ENCODE peak calls at places on chromosomes 13 and 19, in ten cellular contexts. One of them, this sample, is unnamed. For H3K27me3, the result is how much of the 10 kb centered on the place peaks cover.

GRCh38 chr13:68428292-68428691 is 1198.2 kb upstream of the PCDH9 start:
- DNase-seq in IMR-90: no peak
- DNase-seq in foreskin keratinocyte: no peak
- DNase-seq in neural progenitor cell: no peak
- DNase-seq in tibial nerve: no peak
- DNase-seq in colonic mucosa: no peak
- DNase-seq in right lobe of liver: no peak
- DNase-seq in ovary: no peak
- DNase-seq in CD4-positive, alpha-beta T cell: no peak
- DNase-seq in adrenal gland: no peak
- DNase-seq in this sample: no peak

GRCh38 chr13:25807562-25807961 is 244.3 kb downstream of the SHISA2 start:
- DNase-seq in ovary: no peak
- DNase-seq in neural progenitor cell: no peak
- DNase-seq in CD4-positive, alpha-beta T cell: no peak
- DNase-seq in foreskin keratinocyte: no peak
- DNase-seq in tibial nerve: no peak
- DNase-seq in colonic mucosa: no peak
- DNase-seq in IMR-90: no peak
- DNase-seq in right lobe of liver: no peak
- DNase-seq in adrenal gland: no peak
- DNase-seq in this sample: no peak

GRCh38 chr19:8423821-8424223 is 10.7 kb downstream of the MARCHF2 start:
- DNase-seq in tibial nerve: peak
- DNase-seq in colonic mucosa: peak
- DNase-seq in ovary: peak
- DNase-seq in CD4-positive, alpha-beta T cell: no peak
- DNase-seq in foreskin keratinocyte: peak
- DNase-seq in neural progenitor cell: no peak
- DNase-seq in IMR-90: peak
- DNase-seq in adrenal gland: peak
- DNase-seq in right lobe of liver: peak
- DNase-seq in this sample: peak

GRCh38 chr19:15399234-15399515 is 19.6 kb upstream of the AKAP8 start:
- DNase-seq in colonic mucosa: no peak
- DNase-seq in right lobe of liver: no peak
- DNase-seq in ovary: no peak
- DNase-seq in foreskin keratinocyte: no peak
- DNase-seq in CD4-positive, alpha-beta T cell: no peak
- DNase-seq in neural progenitor cell: no peak
- DNase-seq in tibial nerve: no peak
- DNase-seq in IMR-90: no peak
- DNase-seq in adrenal gland: no peak
- DNase-seq in this sample: no peak

GRCh38 chr13:41562083-41562482 is 104.7 kb downstream of the RGCC start:
- DNase-seq in ovary: peak
- DNase-seq in CD4-positive, alpha-beta T cell: no peak
- DNase-seq in colonic mucosa: peak
- DNase-seq in right lobe of liver: no peak
- DNase-seq in adrenal gland: peak
- DNase-seq in foreskin keratinocyte: peak
- DNase-seq in tibial nerve: peak
- DNase-seq in IMR-90: peak
- DNase-seq in neural progenitor cell: no peak
- DNase-seq in this sample: no peak

GRCh38 chr19:46863818-46864629 is 3.2 kb downstream of the ARHGAP35 start:
- DNase-seq in adrenal gland: no peak
- DNase-seq in IMR-90: peak
- DNase-seq in neural progenitor cell: peak
- DNase-seq in CD4-positive, alpha-beta T cell: no peak
- DNase-seq in tibial nerve: no peak
- DNase-seq in ovary: no peak
- DNase-seq in colonic mucosa: no peak
- DNase-seq in right lobe of liver: no peak
- DNase-seq in foreskin keratinocyte: no peak
- DNase-seq in this sample: peak

GRCh38 chr13:96988441-96988840 is 5.8 kb downstream of the OXGR1 start:
- DNase-seq in foreskin keratinocyte: no peak
- DNase-seq in tibial nerve: no peak
- DNase-seq in neural progenitor cell: no peak
- DNase-seq in IMR-90: no peak
- DNase-seq in ovary: no peak
- DNase-seq in CD4-positive, alpha-beta T cell: no peak
- DNase-seq in right lobe of liver: no peak
- DNase-seq in colonic mucosa: no peak
- DNase-seq in adrenal gland: no peak
- DNase-seq in this sample: no peak

GRCh38 chr13:26007774-26008173 is 44.0 kb downstream of the SHISA2 start:
- DNase-seq in IMR-90: no peak
- DNase-seq in neural progenitor cell: no peak
- DNase-seq in ovary: no peak
- DNase-seq in CD4-positive, alpha-beta T cell: no peak
- DNase-seq in tibial nerve: no peak
- DNase-seq in colonic mucosa: no peak
- DNase-seq in adrenal gland: no peak
- DNase-seq in foreskin keratinocyte: no peak
- DNase-seq in right lobe of liver: no peak
- DNase-seq in this sample: no peak

GRCh38 chr19:7460562-7460966 is 28.3 kb downstream of the PEX11G start:
- DNase-seq in foreskin keratinocyte: peak
- DNase-seq in ovary: no peak
- DNase-seq in tibial nerve: no peak
- DNase-seq in IMR-90: peak
- DNase-seq in colonic mucosa: no peak
- DNase-seq in neural progenitor cell: no peak
- DNase-seq in adrenal gland: no peak
- DNase-seq in CD4-positive, alpha-beta T cell: no peak
- DNase-seq in right lobe of liver: no peak
- DNase-seq in this sample: no peak

GRCh38 chr13:80012281-80012680 is 328.6 kb downstream of the SPRY2 start:
- DNase-seq in foreskin keratinocyte: no peak
- DNase-seq in adrenal gland: peak
- DNase-seq in neural progenitor cell: no peak
- DNase-seq in tibial nerve: no peak
- DNase-seq in IMR-90: no peak
- DNase-seq in CD4-positive, alpha-beta T cell: no peak
- DNase-seq in right lobe of liver: no peak
- DNase-seq in ovary: no peak
- DNase-seq in colonic mucosa: no peak
- DNase-seq in this sample: no peak

GRCh38 chr13:91141619-91142061 is 205.8 kb upstream of the MIR17HG start:
- DNase-seq in right lobe of liver: no peak
- DNase-seq in tibial nerve: no peak
- DNase-seq in colonic mucosa: no peak
- DNase-seq in adrenal gland: no peak
- DNase-seq in neural progenitor cell: no peak
- DNase-seq in CD4-positive, alpha-beta T cell: no peak
- DNase-seq in ovary: no peak
- DNase-seq in IMR-90: no peak
- DNase-seq in foreskin keratinocyte: no peak
- DNase-seq in this sample: no peak

GRCh38 chr19:54062643-54063042 is 1.1 kb downstream of the VSTM1 start:
- DNase-seq in IMR-90: no peak
- DNase-seq in ovary: no peak
- DNase-seq in colonic mucosa: no peak
- DNase-seq in neural progenitor cell: no peak
- DNase-seq in right lobe of liver: peak
- DNase-seq in CD4-positive, alpha-beta T cell: no peak
- DNase-seq in foreskin keratinocyte: no peak
- DNase-seq in tibial nerve: no peak
- DNase-seq in adrenal gland: no peak
- DNase-seq in this sample: peak

GRCh38 chr19:7897289-7897688 is 6.4 kb upstream of the MAP2K7 start:
- DNase-seq in tibial nerve: no peak
- DNase-seq in colonic mucosa: no peak
- DNase-seq in IMR-90: no peak
- DNase-seq in right lobe of liver: peak
- DNase-seq in CD4-positive, alpha-beta T cell: no peak
- DNase-seq in foreskin keratinocyte: no peak
- DNase-seq in neural progenitor cell: no peak
- DNase-seq in adrenal gland: peak
- DNase-seq in ovary: no peak
- DNase-seq in this sample: no peak

GRCh38 chr13:33369073-33369472 is 83.5 kb upstream of the STARD13 start:
- DNase-seq in neural progenitor cell: no peak
- DNase-seq in colonic mucosa: no peak
- DNase-seq in ovary: no peak
- DNase-seq in CD4-positive, alpha-beta T cell: no peak
- DNase-seq in foreskin keratinocyte: no peak
- DNase-seq in tibial nerve: no peak
- DNase-seq in right lobe of liver: no peak
- DNase-seq in adrenal gland: no peak
- DNase-seq in IMR-90: no peak
- DNase-seq in this sample: no peak

GRCh38 chr13:32838985-32839384 is 177.2 kb upstream of the KL start:
- DNase-seq in colonic mucosa: no peak
- DNase-seq in ovary: no peak
- DNase-seq in right lobe of liver: no peak
- DNase-seq in CD4-positive, alpha-beta T cell: no peak
- DNase-seq in neural progenitor cell: no peak
- DNase-seq in foreskin keratinocyte: no peak
- DNase-seq in IMR-90: peak
- DNase-seq in adrenal gland: no peak
- DNase-seq in tibial nerve: no peak
- DNase-seq in this sample: no peak

GRCh38 chr19:2334426-2334825 is 5.9 kb downstream of the SPPL2B start:
- DNase-seq in colonic mucosa: no peak
- DNase-seq in adrenal gland: no peak
- DNase-seq in right lobe of liver: no peak
- DNase-seq in neural progenitor cell: no peak
- DNase-seq in foreskin keratinocyte: no peak
- DNase-seq in CD4-positive, alpha-beta T cell: no peak
- DNase-seq in IMR-90: no peak
- DNase-seq in tibial nerve: no peak
- DNase-seq in ovary: peak
- DNase-seq in this sample: no peak

GRCh38 chr19:2334986-2335846 is 6.7 kb downstream of the SPPL2B start:
- DNase-seq in neural progenitor cell: no peak
- DNase-seq in tibial nerve: no peak
- DNase-seq in adrenal gland: no peak
- DNase-seq in colonic mucosa: no peak
- DNase-seq in ovary: peak
- DNase-seq in IMR-90: no peak
- DNase-seq in right lobe of liver: no peak
- DNase-seq in foreskin keratinocyte: no peak
- DNase-seq in CD4-positive, alpha-beta T cell: no peak
- DNase-seq in this sample: no peak

GRCh38 chr19:2332341-2333026 is 4.0 kb downstream of the SPPL2B start:
- DNase-seq in right lobe of liver: no peak
- DNase-seq in tibial nerve: no peak
- DNase-seq in IMR-90: no peak
- DNase-seq in CD4-positive, alpha-beta T cell: peak
- DNase-seq in adrenal gland: no peak
- DNase-seq in neural progenitor cell: no peak
- DNase-seq in ovary: no peak
- DNase-seq in colonic mucosa: peak
- DNase-seq in foreskin keratinocyte: no peak
- DNase-seq in this sample: no peak

GRCh38 chr19:2333027-2333806 is 4.7 kb downstream of the SPPL2B start:
- DNase-seq in foreskin keratinocyte: no peak
- DNase-seq in IMR-90: no peak
- DNase-seq in neural progenitor cell: no peak
- DNase-seq in adrenal gland: no peak
- DNase-seq in right lobe of liver: no peak
- DNase-seq in tibial nerve: no peak
- DNase-seq in ovary: peak
- DNase-seq in CD4-positive, alpha-beta T cell: no peak
- DNase-seq in colonic mucosa: peak
- DNase-seq in this sample: no peak

GRCh38 chr19:2333807-2334211 is 5.3 kb downstream of the SPPL2B start:
- DNase-seq in foreskin keratinocyte: no peak
- DNase-seq in ovary: no peak
- DNase-seq in neural progenitor cell: no peak
- DNase-seq in colonic mucosa: no peak
- DNase-seq in CD4-positive, alpha-beta T cell: no peak
- DNase-seq in right lobe of liver: no peak
- DNase-seq in IMR-90: no peak
- DNase-seq in tibial nerve: no peak
- DNase-seq in adrenal gland: no peak
- DNase-seq in this sample: no peak
- TF ChIP-seq CTCF in foreskin keratinocyte: no peak
- TF ChIP-seq CTCF in ovary: no peak
- TF ChIP-seq CTCF in neural progenitor cell: peak
- TF ChIP-seq CTCF in colonic mucosa: no peak
- TF ChIP-seq CTCF in CD4-positive, alpha-beta T cell: no peak
- TF ChIP-seq CTCF in right lobe of liver: no peak
- TF ChIP-seq CTCF in IMR-90: no peak
- TF ChIP-seq CTCF in tibial nerve: no peak
- TF ChIP-seq CTCF in adrenal gland: no peak
- TF ChIP-seq CTCF in this sample: no peak

DNA sequence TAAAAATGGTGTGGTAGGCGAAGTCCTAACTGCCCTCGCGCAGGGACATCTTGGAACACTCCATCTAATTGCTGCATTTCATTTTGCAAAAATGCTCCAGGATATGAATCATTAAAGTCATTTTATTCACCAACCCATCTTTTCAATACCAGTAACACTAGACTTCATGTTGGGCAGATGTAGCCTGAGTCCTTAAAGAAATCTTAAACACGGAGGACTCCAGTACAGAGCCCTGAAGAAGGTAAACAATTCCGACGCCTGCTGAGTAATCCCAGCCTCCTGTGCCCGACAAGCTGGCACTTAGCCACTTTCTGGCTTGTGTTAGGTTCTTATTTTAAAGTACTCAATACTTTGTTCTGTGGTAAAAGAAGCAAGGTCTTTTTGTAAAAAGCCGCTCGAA is 58.0 kb upstream of the IRS2 start:
- DNase-seq in adrenal gland: no peak
- DNase-seq in foreskin keratinocyte: no peak
- DNase-seq in neural progenitor cell: no peak
- DNase-seq in tibial nerve: no peak
- DNase-seq in IMR-90: peak
- DNase-seq in right lobe of liver: no peak
- DNase-seq in colonic mucosa: no peak
- DNase-seq in ovary: no peak
- DNase-seq in CD4-positive, alpha-beta T cell: no peak
- DNase-seq in this sample: no peak
- H3K27me3 ChIP-seq in adrenal gland: under half
- H3K27me3 ChIP-seq in foreskin keratinocyte: under half
- H3K27me3 ChIP-seq in neural progenitor cell: under half
- H3K27me3 ChIP-seq in tibial nerve: under half
- H3K27me3 ChIP-seq in IMR-90: under half
- H3K27me3 ChIP-seq in right lobe of liver: under half
- H3K27me3 ChIP-seq in colonic mucosa: under half
- H3K27me3 ChIP-seq in ovary: under half
- H3K27me3 ChIP-seq in CD4-positive, alpha-beta T cell: under half
- H3K27me3 ChIP-seq in this sample: under half

GRCh38 chr19:10615429-10616023 is 9.8 kb upstream of the SLC44A2 start:
- DNase-seq in colonic mucosa: no peak
- DNase-seq in CD4-positive, alpha-beta T cell: no peak
- DNase-seq in IMR-90: no peak
- DNase-seq in right lobe of liver: no peak
- DNase-seq in adrenal gland: no peak
- DNase-seq in ovary: no peak
- DNase-seq in tibial nerve: no peak
- DNase-seq in neural progenitor cell: no peak
- DNase-seq in foreskin keratinocyte: no peak
- DNase-seq in this sample: no peak
- H3K27ac ChIP-seq in colonic mucosa: no peak
- H3K27ac ChIP-seq in CD4-positive, alpha-beta T cell: no peak
- H3K27ac ChIP-seq in IMR-90: no peak
- H3K27ac ChIP-seq in right lobe of liver: no peak
- H3K27ac ChIP-seq in adrenal gland: no peak
- H3K27ac ChIP-seq in ovary: no peak
- H3K27ac ChIP-seq in tibial nerve: no peak
- H3K27ac ChIP-seq in neural progenitor cell: no peak
- H3K27ac ChIP-seq in foreskin keratinocyte: no peak
- H3K27ac ChIP-seq in this sample: peak

GRCh38 chr13:61013782-61014181 is 401.9 kb downstream of the PCDH20 start:
- DNase-seq in tibial nerve: no peak
- DNase-seq in right lobe of liver: no peak
- DNase-seq in foreskin keratinocyte: no peak
- DNase-seq in colonic mucosa: no peak
- DNase-seq in neural progenitor cell: no peak
- DNase-seq in ovary: no peak
- DNase-seq in IMR-90: no peak
- DNase-seq in CD4-positive, alpha-beta T cell: no peak
- DNase-seq in adrenal gland: no peak
- DNase-seq in this sample: no peak
- TF ChIP-seq CTCF in tibial nerve: no peak
- TF ChIP-seq CTCF in right lobe of liver: no peak
- TF ChIP-seq CTCF in foreskin keratinocyte: no peak
- TF ChIP-seq CTCF in colonic mucosa: no peak
- TF ChIP-seq CTCF in neural progenitor cell: no peak
- TF ChIP-seq CTCF in ovary: no peak
- TF ChIP-seq CTCF in IMR-90: no peak
- TF ChIP-seq CTCF in CD4-positive, alpha-beta T cell: no peak
- TF ChIP-seq CTCF in adrenal gland: no peak
- TF ChIP-seq CTCF in this sample: no peak

This sample was measured in lung.